ENCODE peak calls at places on chromosomes 13 and 19, in seven cellular contexts. K is heart left ventricle, Q is dorsolateral prefrontal cortex, V is right lobe of liver, P is transverse colon, R is bronchial epithelial cell, C is upper lobe of right lung. U is an unnamed sample.

GRCh38 chr13:52845766-52846566 is 2.5 kb downstream of the PCDH8 start:
- DNase-seq in K (no peak), P (peak), R (no peak), C (peak), V (no peak), Q (no peak), U (no peak)

GRCh38 chr19:31274266-31274963 is 74.8 kb downstream of the TSHZ3 start:
- DNase-seq in K (no peak), P (no peak), R (no peak), V (no peak), Q (no peak), C (peak), U (no peak)

GRCh38 chr13:87123987-87124784 is 547.0 kb upstream of the SLITRK5 start:
- DNase-seq in V (no peak), R (peak), P (no peak), K (peak), C (no peak), Q (no peak), U (peak)

GRCh38 chr19:11446652-11447301 is 11.3 kb downstream of the PRKCSH start:
- DNase-seq in V (no peak), K (peak), Q (peak), P (peak), C (peak), R (no peak), U (peak)

GRCh38 chr19:54478677-54479266 is 5.7 kb upstream of the CDC42EP5 start:
- DNase-seq in C (no peak), R (peak), K (no peak), Q (no peak), P (no peak), V (no peak), U (peak)

GRCh38 chr19:7865262-7865911 is 8.8 kb downstream of the PRR36 start:
- DNase-seq in V (no peak), C (no peak), Q (no peak), K (no peak), R (peak), P (no peak), U (no peak)

GRCh38 chr19:14149011-14149410 is 12.6 kb upstream of the ASF1B start:
- DNase-seq in C (no peak), V (no peak), P (no peak), Q (no peak), K (no peak), R (no peak), U (no peak)

GRCh38 chr19:55439052-55439451 is 4.0 kb downstream of the SHISA7 start:
- DNase-seq in V (no peak), Q (no peak), P (no peak), R (no peak), C (no peak), K (no peak), U (no peak)

GRCh38 chr13:105035092-105035491 is 1500.4 kb downstream of the EFNB2 start:
- DNase-seq in Q (no peak), P (no peak), V (peak), R (no peak), K (no peak), C (no peak), U (no peak)

GRCh38 chr13:111202745-111203144 is 87.6 kb downstream of the ARHGEF7 start:
- DNase-seq in K (no peak), Q (no peak), P (no peak), R (peak), C (no peak), V (no peak), U (peak)

GRCh38 chr13:90750021-90750420 is 597.5 kb upstream of the MIR17HG start:
- DNase-seq in C (no peak), K (no peak), V (no peak), P (no peak), R (no peak), Q (no peak), U (no peak)

GRCh38 chr19:1247747-1248453 is 483 bp upstream of the MIDN start:
- DNase-seq in C (peak), Q (no peak), P (peak), R (peak), K (peak), V (peak), U (peak)

GRCh38 chr19:49581007-49581508 is at the start of gene PRRG2:
- DNase-seq in K (no peak), P (peak), C (peak), R (peak), Q (no peak), V (peak), U (no peak)

GRCh38 chr13:66111628-66112027 is 1118.5 kb downstream of the PCDH9 start:
- DNase-seq in P (no peak), K (no peak), Q (no peak), V (no peak), R (no peak), C (no peak), U (no peak)
- TF ChIP-seq CTCF in P (no peak), K (no peak), Q (no peak), V (no peak), R (no peak), C (no peak), U (no peak)

GRCh38 chr19:38502410-38503143 is 69.1 kb downstream of the RYR1 start:
- DNase-seq in R (no peak), K (no peak), C (no peak), Q (no peak), P (no peak), V (no peak), U (no peak)
- TF ChIP-seq CTCF in R (no peak), K (no peak), C (no peak), Q (no peak), P (no peak), V (no peak), U (no peak)

DNA sequence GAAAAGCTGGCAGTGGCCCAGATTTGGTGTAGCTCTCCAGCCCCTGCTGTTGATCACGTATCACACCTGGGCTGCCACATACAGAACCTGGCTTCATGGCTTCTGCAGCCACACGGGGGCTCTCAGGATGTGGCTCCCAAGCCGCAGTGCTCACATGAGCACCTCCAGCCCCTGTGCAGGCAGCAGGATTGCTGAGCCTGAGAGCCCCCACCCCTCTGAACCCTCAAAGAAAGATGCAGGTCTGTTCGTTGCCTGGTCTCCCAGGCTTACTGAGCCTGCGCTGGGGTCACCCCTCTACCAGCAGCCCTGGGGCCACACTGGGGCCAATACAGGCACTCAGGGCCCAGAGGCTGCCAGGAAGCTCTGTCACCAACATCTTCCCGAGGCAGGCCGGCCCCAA is 2.7 kb downstream of the PLEKHF1 start:
- DNase-seq in C (peak), K (no peak), P (peak), Q (no peak), R (no peak), V (no peak), U (no peak)
- TF ChIP-seq CTCF in C (no peak), K (no peak), P (no peak), Q (no peak), R (no peak), V (no peak), U (no peak)

DNA sequence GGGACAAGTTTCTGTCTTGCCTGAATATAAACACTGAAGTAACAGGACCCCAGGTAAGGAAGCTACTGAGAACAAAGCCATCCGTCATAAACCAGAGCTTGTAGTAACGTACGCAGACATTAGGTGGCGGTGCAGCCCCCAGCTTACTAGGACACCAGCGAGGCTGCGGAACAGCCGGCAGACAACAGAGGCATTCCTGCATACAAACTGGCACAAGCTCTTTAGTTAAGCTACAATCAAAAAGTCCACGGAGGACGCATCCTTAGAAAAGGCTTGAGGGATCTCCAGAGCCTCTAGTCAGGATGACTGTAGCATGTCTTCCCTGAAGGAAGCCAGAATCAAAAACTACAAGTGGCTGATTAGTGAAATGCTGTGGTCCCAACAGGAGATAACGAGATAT is 26.2 kb downstream of the ZNF160 start:
- DNase-seq in V (no peak), Q (peak), K (peak), P (peak), C (no peak), R (peak), U (peak)
- TF ChIP-seq CTCF in V (peak), Q (peak), K (peak), P (no peak), C (peak), R (peak), U (peak)

GRCh38 chr13:100828226-100828625 is 153.6 kb upstream of the TMTC4 start:
- DNase-seq in P (no peak), Q (no peak), K (no peak), C (no peak), R (no peak), V (no peak), U (no peak)
- TF ChIP-seq CTCF in P (no peak), Q (peak), K (no peak), C (no peak), R (no peak), V (no peak), U (no peak)

DNA sequence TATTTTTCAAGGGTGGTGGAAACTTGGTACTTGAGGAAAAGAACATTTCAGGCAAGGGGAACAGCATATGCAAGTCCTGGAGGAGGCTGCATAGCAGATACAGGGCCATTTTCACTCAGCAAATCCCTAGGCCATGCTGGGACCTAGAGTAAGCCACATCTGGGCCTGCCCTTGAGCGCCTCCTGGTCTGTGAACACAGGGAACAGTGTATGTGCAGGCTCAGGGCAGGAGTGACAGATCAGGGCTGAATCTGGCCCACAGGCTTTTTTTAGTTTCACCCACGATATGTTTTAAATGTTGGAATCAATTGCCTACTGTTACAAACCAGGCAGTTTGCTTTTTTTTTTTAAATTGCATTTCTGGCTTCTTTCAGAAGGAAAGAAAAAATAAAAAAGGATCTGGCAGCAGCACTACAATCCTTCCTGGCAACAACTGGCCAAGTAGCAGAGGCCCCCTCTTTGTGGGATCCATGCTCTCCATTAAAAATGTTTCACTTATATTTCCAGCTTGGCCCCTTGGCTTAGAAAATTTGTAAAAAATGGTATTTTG is 1.4 kb upstream of the TMEM145 start:
- DNase-seq in Q (no peak), P (no peak), C (no peak), R (no peak), K (no peak), V (no peak), U (peak)
- TF ChIP-seq CTCF in Q (no peak), P (no peak), C (no peak), R (peak), K (no peak), V (no peak), U (peak)